ENCODE peak calls at places on chromosomes 16 and 17, in six cellular contexts. H is naive thymus-derived CD4-positive, alpha-beta T cell; W is thoracic aorta; V is fibroblast of lung; S is A549; I is ovary. Q is an unnamed sample.

GRCh38 chr17:46883871-46884270 is 32.5 kb downstream of the WNT9B start:
- DNase-seq in H (no peak), W (no peak), V (no peak), S (no peak), I (no peak), Q (no peak)

GRCh38 chr16:67563708-67564468 is 1.6 kb downstream of the CTCF start:
- DNase-seq in H (peak; percentile 30), W (no peak), V (peak; percentile 70), S (no peak), I (peak; percentile 69), Q (no peak)

GRCh38 chr17:68562736-68563135 is 38.4 kb downstream of the FAM20A start:
- DNase-seq in H (no peak), W (no peak), V (no peak), S (no peak), I (no peak), Q (no peak)

GRCh38 chr17:41462705-41463104 is 4.5 kb downstream of the KRT32 start:
- DNase-seq in H (no peak), W (no peak), V (no peak), S (no peak), I (no peak), Q (no peak)

GRCh38 chr17:7561028-7561575 is 617 bp upstream of the SENP3 start:
- DNase-seq in H (peak; percentile 70), W (peak; percentile 70), V (peak; percentile 75), S (peak; percentile 98), I (peak; percentile 95), Q (peak; percentile 62)

GRCh38 chr17:74199306-74200092 is 4.0 kb upstream of the RPL38 start:
- DNase-seq in H (peak; percentile 32), W (no peak), V (peak; percentile 26), S (peak; percentile 89), I (peak; percentile 52), Q (peak; percentile 57)

GRCh38 chr16:8674413-8675022 is at the start of gene ABAT:
- DNase-seq in H (peak; percentile 83), W (peak; percentile 45), V (peak; percentile 80), S (peak; percentile 93), I (peak; percentile 88), Q (peak; percentile 87)

GRCh38 chr16:27803775-27804549 is 254.0 kb downstream of the KATNIP start:
- DNase-seq in H (no peak), W (no peak), V (no peak), S (no peak), I (no peak), Q (no peak)

GRCh38 chr17:33234930-33235685 is 58.0 kb downstream of the ASIC2 start:
- DNase-seq in H (no peak), W (peak; percentile 67), V (peak; percentile 97), S (peak; percentile 79), I (peak; percentile 80), Q (no peak)

GRCh38 chr16:81873843-81874752 is 95.0 kb downstream of the PLCG2 start:
- DNase-seq in H (no peak), W (no peak), V (peak; percentile 20), S (peak; percentile 72), I (peak; percentile 24), Q (peak; percentile 15)

GRCh38 chr17:77085916-77086432 is 54.8 kb upstream of the SEC14L1 start:
- DNase-seq in H (no peak), W (no peak), V (no peak), S (no peak), I (no peak), Q (no peak)

GRCh38 chr16:71216714-71217113 is 13.8 kb downstream of the HYDIN start:
- DNase-seq in H (no peak), W (no peak), V (no peak), S (no peak), I (no peak), Q (no peak)

GRCh38 chr16:79083879-79084278 is 516.7 kb downstream of the MAF start:
- DNase-seq in H (no peak), W (no peak), V (no peak), S (no peak), I (no peak), Q (no peak)

GRCh38 chr16:48538746-48539484 is 71.1 kb downstream of the N4BP1 start:
- DNase-seq in H (no peak), W (no peak), V (no peak), S (no peak), I (no peak), Q (no peak)

GRCh38 chr16:2487903-2488531 is 13.1 kb downstream of the TBC1D24 start:
- DNase-seq in H (no peak), W (no peak), V (no peak), S (no peak), I (no peak), Q (no peak)

GRCh38 chr16:88968589-88969280 is 8.3 kb downstream of the CBFA2T3 start:
- DNase-seq in H (no peak), W (no peak), V (no peak), S (no peak), I (no peak), Q (no peak)

GRCh38 chr17:48825446-48826381 is 5.1 kb upstream of the CALCOCO2 start:
- DNase-seq in H (no peak), W (no peak), V (peak; percentile 57), S (no peak), I (no peak), Q (no peak)

GRCh38 chr16:67147437-67148140 is 3.2 kb downstream of the B3GNT9 start:
- DNase-seq in H (no peak), W (no peak), V (no peak), S (no peak), I (no peak), Q (no peak)

GRCh38 chr16:87653234-87653633 is 50.9 kb downstream of the JPH3 start:
- DNase-seq in H (no peak), W (no peak), V (peak; percentile 3), S (peak; percentile 60), I (no peak), Q (no peak)

GRCh38 chr17:71338396-71338795 is 782.4 kb upstream of the SOX9 start:
- DNase-seq in H (no peak), W (no peak), V (peak; percentile 68), S (peak; percentile 14), I (no peak), Q (no peak)

GRCh38 chr17:70767102-70767701 is 597.9 kb downstream of the KCNJ2 start:
- DNase-seq in H (no peak), W (no peak), V (peak; percentile 33), S (peak; percentile 29), I (no peak), Q (no peak)

GRCh38 chr17:83161298-83162034 is 82.1 kb downstream of the METRNL start:
- DNase-seq in H (no peak), W (no peak), V (peak; percentile 57), S (no peak), I (no peak), Q (no peak)

GRCh38 chr16:30533748-30534367 is 800 bp downstream of the ZNF747 start:
- DNase-seq in H (no peak), W (no peak), V (no peak), S (no peak), I (no peak), Q (no peak)

GRCh38 chr16:53546988-53547391 is 44.0 kb upstream of the AKTIP start:
- DNase-seq in H (no peak), W (no peak), V (no peak), S (peak; percentile 28), I (no peak), Q (no peak)

GRCh38 chr16:50428116-50428515 is 59.3 kb upstream of the BRD7 start:
- DNase-seq in H (no peak), W (no peak), V (peak; percentile 12), S (no peak), I (no peak), Q (no peak)
- H3K27ac ChIP-seq in H (no peak overlapping the region), W (no peak overlapping the region), V (no peak overlapping the region), S (no peak overlapping the region), I (no peak overlapping the region), Q (no peak overlapping the region)

DNA sequence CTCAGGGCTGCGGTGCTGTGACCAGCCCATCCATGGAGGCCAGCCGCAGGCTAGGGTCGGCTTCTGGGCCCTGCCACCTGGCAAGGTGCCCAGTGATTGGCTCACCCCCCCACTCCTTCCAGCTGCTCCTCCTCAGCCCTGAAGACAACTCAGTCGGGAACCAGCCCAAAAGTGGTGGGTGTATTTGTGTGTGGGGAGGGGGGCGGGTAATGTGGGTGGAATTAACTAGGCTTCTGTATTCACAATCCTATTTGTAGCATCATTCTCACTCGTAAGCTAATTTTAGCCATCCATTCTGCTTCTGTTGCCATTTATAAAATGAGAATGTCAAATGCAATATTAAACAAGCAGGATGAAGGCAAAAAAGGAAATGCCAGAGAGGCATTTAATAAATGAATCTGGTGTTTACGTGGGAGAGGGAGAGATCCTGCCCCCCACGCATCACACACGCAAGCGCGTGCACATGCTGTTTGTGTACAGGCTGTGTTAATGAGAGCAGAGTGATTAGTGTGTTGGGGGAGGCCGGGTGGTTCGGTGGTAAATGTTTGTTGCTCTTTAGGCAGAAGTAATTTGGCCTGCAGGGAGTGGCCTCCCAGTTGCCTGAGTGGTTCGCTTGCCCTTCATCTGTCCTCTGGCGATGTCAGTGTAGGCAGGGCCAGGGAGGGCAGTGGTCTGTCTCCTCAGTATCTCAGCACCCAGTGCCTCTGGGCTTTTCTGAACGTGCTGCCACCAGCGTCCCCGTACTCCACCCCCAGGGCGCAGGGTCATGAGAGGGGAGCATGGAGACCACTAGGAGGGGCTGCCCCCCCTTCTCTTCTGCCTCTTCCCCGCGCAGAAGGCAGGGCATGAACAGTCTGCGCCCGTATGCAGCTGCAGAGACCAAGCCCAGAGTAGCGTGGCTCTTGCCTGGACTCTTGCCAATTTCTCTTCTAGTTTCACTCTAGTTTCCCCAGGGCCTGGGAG is 140.0 kb downstream of the CCDC182 start:
- DNase-seq in H (peak; percentile 56), W (no peak), V (peak; percentile 55), S (no peak), I (peak; percentile 74), Q (no peak)
- H3K27ac ChIP-seq in H (peak overlapping the region; percentile 76), W (peak overlapping the region; percentile 4), V (no peak overlapping the region), S (no peak overlapping the region), I (peak overlapping the region; percentile 72), Q (peak overlapping the region; percentile 66)

DNA sequence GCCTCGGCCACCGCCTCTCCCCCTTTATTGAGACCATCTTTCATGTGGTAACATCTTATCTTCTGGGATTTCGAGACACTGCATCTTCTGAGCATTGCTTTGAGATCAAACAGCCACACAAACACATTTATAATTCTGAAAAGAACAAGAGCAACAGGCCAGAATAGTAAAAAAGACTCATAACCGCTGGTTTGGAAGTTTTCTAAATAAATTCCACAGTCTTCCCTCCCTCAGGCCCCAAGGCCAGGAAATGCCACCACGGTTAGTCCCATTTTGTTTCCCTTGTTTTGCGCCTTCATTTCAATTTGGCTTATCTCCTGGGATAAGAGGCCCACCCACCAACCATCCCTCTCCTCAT is 25.3 kb downstream of the LITAF start:
- DNase-seq in H (no peak), W (no peak), V (no peak), S (no peak), I (no peak), Q (no peak)
- H3K27ac ChIP-seq in H (peak overlapping the region; percentile 89), W (peak overlapping the region; percentile 57), V (peak overlapping the region; percentile 64), S (no peak overlapping the region), I (peak overlapping the region; percentile 80), Q (peak overlapping the region; percentile 31)

GRCh38 chr17:50112694-50113093 is 17.3 kb downstream of the SAMD14 start:
- DNase-seq in H (no peak), W (no peak), V (no peak), S (no peak), I (no peak), Q (no peak)

GRCh38 chr17:50109785-50110184 is 14.6 kb downstream of the PDK2 start:
- DNase-seq in H (no peak), W (no peak), V (no peak), S (no peak), I (no peak), Q (no peak)

GRCh38 chr17:50110591-50111349 is 15.6 kb downstream of the PDK2 start:
- DNase-seq in H (no peak), W (no peak), V (no peak), S (no peak), I (no peak), Q (no peak)

GRCh38 chr17:50113624-50114320 is 16.2 kb downstream of the SAMD14 start:
- DNase-seq in H (no peak), W (no peak), V (no peak), S (no peak), I (no peak), Q (no peak)

GRCh38 chr17:50111687-50112655 is 16.8 kb downstream of the PDK2 start:
- DNase-seq in H (no peak), W (no peak), V (no peak), S (no peak), I (no peak), Q (no peak)
- H3K27ac ChIP-seq in H (no peak overlapping the region), W (peak overlapping the region; percentile 100), V (peak overlapping the region; percentile 15), S (no peak overlapping the region), I (peak overlapping the region; percentile 63), Q (peak overlapping the region; percentile 59)